ENCODE peak calls at places on chromosomes 11 and 22, in four cellular contexts. D is osteocyte, X is uterus, Z is aorta. V is an unnamed sample.

GRCh38 chr11:28834877-28835276 is 726.7 kb downstream of the METTL15 start:
- DNase-seq in D (no peak), X (no peak), Z (no peak), V (peak)

GRCh38 chr22:46097268-46097900 is 52.9 kb upstream of the PPARA start:
- DNase-seq in D (no peak), X (no peak), Z (no peak), V (no peak)

GRCh38 chr11:120883404-120884135 is 140.3 kb upstream of the TBCEL start:
- DNase-seq in D (no peak), X (peak), Z (peak), V (peak)

GRCh38 chr11:33716236-33716635 is 15.6 kb upstream of the C11orf91 start:
- DNase-seq in D (no peak), X (no peak), Z (no peak), V (peak)

GRCh38 chr11:125183641-125184040 is 19.1 kb downstream of the PKNOX2 start:
- DNase-seq in D (no peak), X (no peak), Z (no peak), V (no peak)

GRCh38 chr22:47144076-47144765 is 381.8 kb downstream of the TBC1D22A start:
- DNase-seq in D (no peak), X (no peak), Z (no peak), V (no peak)

GRCh38 chr11:75103380-75104026 is 6.8 kb upstream of the OR2AT4 start:
- DNase-seq in D (no peak), X (no peak), Z (no peak), V (peak)

GRCh38 chr11:76636826-76637460 is 33.6 kb downstream of the LRRC32 start:
- DNase-seq in D (peak), X (no peak), Z (no peak), V (no peak)

GRCh38 chr11:10908215-10908990 is 50.5 kb upstream of the ZBED5 start:
- DNase-seq in D (no peak), X (no peak), Z (no peak), V (peak)

GRCh38 chr11:68448604-68449011 is 11.9 kb upstream of the PPP6R3 start:
- DNase-seq in D (peak), X (no peak), Z (peak), V (no peak)

GRCh38 chr11:86800956-86801264 is 568 bp downstream of the PRSS23 start:
- DNase-seq in D (no peak), X (no peak), Z (no peak), V (no peak)

GRCh38 chr11:116169776-116170175 is 603.0 kb downstream of the BUD13 start:
- DNase-seq in D (peak), X (no peak), Z (no peak), V (no peak)

GRCh38 chr11:130022799-130023198 is 20.2 kb upstream of the PRDM10 start:
- DNase-seq in D (no peak), X (no peak), Z (no peak), V (peak)

GRCh38 chr22:20887375-20887774 is 28.6 kb downstream of the SNAP29 start:
- DNase-seq in D (no peak), X (no peak), Z (no peak), V (no peak)

GRCh38 chr11:75265851-75266531 is 25.4 kb downstream of the TPBGL start:
- DNase-seq in D (no peak), X (no peak), Z (peak), V (no peak)

GRCh38 chr22:48619721-48620120 is 1208.0 kb downstream of the BRD1 start:
- DNase-seq in D (no peak), X (no peak), Z (no peak), V (no peak)

GRCh38 chr11:1749787-1750351 is 526 bp downstream of the IFITM10 start:
- DNase-seq in D (peak), X (no peak), Z (peak), V (peak)

GRCh38 chr11:2420502-2421225 is 20.1 kb downstream of the TSSC4 start:
- DNase-seq in D (no peak), X (peak), Z (peak), V (peak)

GRCh38 chr11:533049-533585 is 2.3 kb downstream of the HRAS start:
- DNase-seq in D (peak), X (peak), Z (peak), V (no peak)

GRCh38 chr11:73760066-73760679 is 701 bp downstream of the RAB6A start:
- DNase-seq in D (no peak), X (peak), Z (peak), V (peak)

GRCh38 chr11:621838-622237 is 2.9 kb downstream of the CDHR5 start:
- DNase-seq in D (no peak), X (no peak), Z (no peak), V (no peak)

GRCh38 chr11:37353192-37353591 is 755.2 kb upstream of the RAG2 start:
- DNase-seq in D (no peak), X (no peak), Z (no peak), V (no peak)

GRCh38 chr11:62504158-62504973 is 42.2 kb downstream of the AHNAK start:
- DNase-seq in D (no peak), X (no peak), Z (no peak), V (no peak)

GRCh38 chr11:31141804-31142203 is 227.7 kb downstream of the DCDC1 start:
- DNase-seq in D (no peak), X (no peak), Z (no peak), V (no peak)

GRCh38 chr11:62627718-62628117 is 5.9 kb upstream of the B3GAT3 start:
- DNase-seq in D (no peak), X (no peak), Z (no peak), V (no peak)

GRCh38 chr11:80417681-80418080 is 976.9 kb upstream of the TENM4 start:
- DNase-seq in D (no peak), X (no peak), Z (no peak), V (no peak)

GRCh38 chr11:121448431-121448941 is 3.6 kb upstream of the SORL1 start:
- DNase-seq in D (no peak), X (no peak), Z (no peak), V (no peak)

GRCh38 chr11:67437082-67437821 is at the start of gene PTPRCAP:
- DNase-seq in D (no peak), X (no peak), Z (no peak), V (no peak)

GRCh38 chr22:37640591-37641250 is 1.3 kb downstream of the SH3BP1 start:
- DNase-seq in D (no peak), X (no peak), Z (no peak), V (no peak)

GRCh38 chr22:44972363-44973083 is 37.3 kb downstream of the PHF21B start:
- DNase-seq in D (no peak), X (no peak), Z (no peak), V (no peak)

GRCh38 chr11:61645179-61645868 is 34.9 kb upstream of the DAGLA start:
- DNase-seq in D (no peak), X (no peak), Z (no peak), V (no peak)

GRCh38 chr22:36544107-36544620 is 15.2 kb upstream of the EIF3D start:
- DNase-seq in D (no peak), X (no peak), Z (no peak), V (peak)

V was measured in HFFc6.